ENCODE peak calls at places on chromosomes 2 and 18, in eight cellular contexts. D is right atrium auricular region, W is uterus, C is ascending aorta, E is lung, F is H9, I is HepG2, V is fibroblast of lung. M is an unnamed sample. For H3K4me1, the result is how much of the 10 kb centered on the place peaks cover.

GRCh38 chr18:74457743-74458465 is 796 bp upstream of the DIPK1C start:
- DNase-seq in D (no peak), W (no peak), C (peak), E (no peak), F (no peak), I (no peak), V (no peak), M (no peak)

GRCh38 chr2:113012436-113013335 is 7.4 kb downstream of the IL36A start:
- DNase-seq in D (no peak), W (no peak), C (no peak), E (no peak), F (no peak), I (no peak), V (peak), M (no peak)

GRCh38 chr2:136376211-136376610 is 258.3 kb upstream of the CXCR4 start:
- DNase-seq in D (no peak), W (no peak), C (peak), E (no peak), F (peak), I (no peak), V (no peak), M (no peak)

GRCh38 chr2:16317211-16317830 is 348.3 kb downstream of the CYRIA start:
- DNase-seq in D (no peak), W (no peak), C (no peak), E (no peak), F (no peak), I (no peak), V (no peak), M (no peak)

GRCh38 chr2:175002547-175003274 is 2.5 kb downstream of the CHN1 start:
- DNase-seq in D (no peak), W (no peak), C (no peak), E (no peak), F (no peak), I (no peak), V (peak), M (no peak)

GRCh38 chr2:154952346-154953010 is 254.0 kb downstream of the KCNJ3 start:
- DNase-seq in D (no peak), W (no peak), C (no peak), E (no peak), F (no peak), I (no peak), V (no peak), M (no peak)

GRCh38 chr18:13577091-13577697 is 149.2 kb downstream of the FAM210A start:
- DNase-seq in D (peak), W (no peak), C (no peak), E (no peak), F (no peak), I (no peak), V (peak), M (no peak)

GRCh38 chr2:144520718-144521487 is 984 bp upstream of the ZEB2 start:
- DNase-seq in D (no peak), W (no peak), C (no peak), E (no peak), F (no peak), I (no peak), V (peak), M (no peak)

GRCh38 chr18:54888933-54889332 is 60.7 kb downstream of the RAB27B start:
- DNase-seq in D (no peak), W (no peak), C (no peak), E (no peak), F (no peak), I (no peak), V (peak), M (no peak)

GRCh38 chr2:204260162-204260877 is 285.0 kb upstream of the PARD3B start:
- DNase-seq in D (peak), W (peak), C (peak), E (peak), F (peak), I (peak), V (peak), M (peak)

GRCh38 chr2:206457188-206457634 is 13.9 kb downstream of the ADAM23 start:
- DNase-seq in D (no peak), W (no peak), C (no peak), E (no peak), F (no peak), I (no peak), V (peak), M (no peak)

GRCh38 chr2:240247868-240248820 is 107.7 kb upstream of the OTOS start:
- DNase-seq in D (peak), W (peak), C (no peak), E (peak), F (peak), I (no peak), V (no peak), M (peak)

GRCh38 chr2:71898375-71898774 is 249.3 kb downstream of the CYP26B1 start:
- DNase-seq in D (peak), W (no peak), C (no peak), E (no peak), F (no peak), I (no peak), V (no peak), M (no peak)

GRCh38 chr18:3671181-3671580 is 221.2 kb downstream of the TGIF1 start:
- DNase-seq in D (no peak), W (no peak), C (no peak), E (no peak), F (no peak), I (no peak), V (no peak), M (no peak)

GRCh38 chr18:23137788-23138216 is 2.5 kb downstream of the CABLES1 start:
- DNase-seq in D (no peak), W (no peak), C (no peak), E (no peak), F (no peak), I (no peak), V (no peak), M (no peak)

GRCh38 chr2:188079176-188079575 is 212.5 kb upstream of the GULP1 start:
- DNase-seq in D (no peak), W (no peak), C (no peak), E (no peak), F (no peak), I (no peak), V (peak), M (no peak)

GRCh38 chr2:69621440-69621839 is 22.1 kb downstream of the AAK1 start:
- DNase-seq in D (no peak), W (no peak), C (no peak), E (no peak), F (no peak), I (no peak), V (no peak), M (no peak)

GRCh38 chr2:218026676-218027425 is 24.1 kb upstream of the TNS1 start:
- DNase-seq in D (peak), W (no peak), C (peak), E (no peak), F (peak), I (no peak), V (no peak), M (no peak)

GRCh38 chr2:8212239-8212638 is 469.6 kb upstream of the ID2 start:
- DNase-seq in D (no peak), W (no peak), C (no peak), E (no peak), F (no peak), I (no peak), V (no peak), M (no peak)

GRCh38 chr2:127852388-127852787 is 5.6 kb downstream of the POLR2D start:
- DNase-seq in D (no peak), W (no peak), C (no peak), E (no peak), F (no peak), I (no peak), V (no peak), M (no peak)

GRCh38 chr2:71926860-71927756 is 220.6 kb downstream of the CYP26B1 start:
- DNase-seq in D (no peak), W (no peak), C (peak), E (peak), F (peak), I (no peak), V (no peak), M (no peak)

GRCh38 chr2:191835539-191836350 is 11.1 kb downstream of the CAVIN2 start:
- DNase-seq in D (no peak), W (no peak), C (no peak), E (no peak), F (peak), I (no peak), V (peak), M (no peak)

GRCh38 chr18:11872479-11873136 is 21.4 kb downstream of the CHMP1B start:
- DNase-seq in D (no peak), W (no peak), C (peak), E (no peak), F (no peak), I (peak), V (no peak), M (no peak)

GRCh38 chr2:30040147-30040546 is 106.7 kb upstream of the YPEL5 start:
- DNase-seq in D (no peak), W (no peak), C (no peak), E (peak), F (no peak), I (no peak), V (no peak), M (no peak)

GRCh38 chr2:54724560-54725342 is 1.3 kb downstream of the EML6 start:
- DNase-seq in D (no peak), W (peak), C (peak), E (no peak), F (peak), I (no peak), V (peak), M (peak)

GRCh38 chr2:105933906-105934305 is 189.2 kb downstream of the NCK2 start:
- DNase-seq in D (no peak), W (no peak), C (no peak), E (no peak), F (no peak), I (no peak), V (no peak), M (no peak)

GRCh38 chr2:73176205-73176880 is 26.0 kb upstream of the NOTO start:
- DNase-seq in D (no peak), W (peak), C (no peak), E (no peak), F (peak), I (peak), V (no peak), M (peak)

GRCh38 chr2:101827246-101827645 is 129.7 kb downstream of the MAP4K4 start:
- DNase-seq in D (no peak), W (no peak), C (no peak), E (no peak), F (no peak), I (peak), V (peak), M (no peak)

GRCh38 chr2:45935791-45936622 is 284.5 kb downstream of the PRKCE start:
- DNase-seq in D (peak), W (peak), C (peak), E (peak), F (peak), I (peak), V (peak), M (peak)

GRCh38 chr18:49846718-49847470 is 33.6 kb upstream of the ACAA2 start:
- DNase-seq in D (peak), W (no peak), C (no peak), E (peak), F (no peak), I (no peak), V (no peak), M (no peak)

GRCh38 chr2:238929242-238930081 is 81.6 kb downstream of the TWIST2 start:
- DNase-seq in D (peak), W (peak), C (peak), E (no peak), F (peak), I (no peak), V (peak), M (peak)

GRCh38 chr18:8938817-8939216 is 163.7 kb upstream of the NDUFV2 start:
- DNase-seq in D (no peak), W (no peak), C (no peak), E (no peak), F (no peak), I (no peak), V (no peak), M (no peak)

GRCh38 chr18:47881752-47882455 is 48.6 kb downstream of the SMAD2 start:
- DNase-seq in D (no peak), W (no peak), C (no peak), E (no peak), F (no peak), I (peak), V (peak), M (no peak)

GRCh38 chr2:12649602-12650400 is 66.9 kb upstream of the TRIB2 start:
- DNase-seq in D (no peak), W (no peak), C (no peak), E (no peak), F (no peak), I (no peak), V (no peak), M (no peak)

GRCh38 chr2:111703759-111704158 is 180.2 kb downstream of the ANAPC1 start:
- DNase-seq in D (no peak), W (no peak), C (peak), E (no peak), F (no peak), I (no peak), V (no peak), M (no peak)

GRCh38 chr18:59909289-59910036 is 9.7 kb downstream of the PMAIP1 start:
- DNase-seq in D (no peak), W (no peak), C (no peak), E (no peak), F (no peak), I (no peak), V (peak), M (no peak)

GRCh38 chr2:132651115-132652099 is 18.6 kb downstream of the LYPD1 start:
- DNase-seq in D (no peak), W (no peak), C (no peak), E (no peak), F (peak), I (peak), V (peak), M (no peak)

DNA sequence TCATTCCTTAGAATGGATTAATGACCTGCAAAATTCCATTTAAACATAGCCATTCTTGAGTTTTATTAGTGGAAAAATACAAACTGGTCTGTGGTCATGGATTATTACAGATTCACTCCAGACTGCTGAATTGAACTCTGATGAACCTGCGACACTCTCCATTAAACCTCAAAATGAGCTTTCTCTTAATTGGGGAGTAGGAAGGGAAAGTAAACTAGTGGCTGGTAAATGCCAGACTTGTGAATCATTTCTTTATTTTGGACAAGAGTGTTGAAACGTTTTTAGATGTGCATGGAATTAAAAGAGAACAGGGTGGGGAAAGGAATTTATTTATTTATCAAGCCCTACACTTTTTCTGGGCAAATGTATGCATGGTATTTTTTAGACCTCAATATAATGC is 321.2 kb upstream of the FANCL start:
- DNase-seq in D (no peak), W (no peak), C (no peak), E (no peak), F (no peak), I (no peak), V (peak), M (no peak)
- H3K4me1 ChIP-seq in D (under half), W (under half), C (under half), E (under half), F (under half), I (under half), V (under half), M (under half)

GRCh38 chr2:237294509-237294908 is 119.5 kb downstream of the COL6A3 start:
- DNase-seq in D (no peak), W (no peak), C (no peak), E (no peak), F (no peak), I (no peak), V (no peak), M (no peak)
- H3K4me1 ChIP-seq in D (under half), W (under half), C (under half), E (under half), F (under half), I (under half), V (under half), M (under half)

GRCh38 chr2:25402477-25402876 is 60.8 kb upstream of the DNMT3A start:
- DNase-seq in D (no peak), W (no peak), C (no peak), E (no peak), F (no peak), I (no peak), V (no peak), M (no peak)
- H3K4me1 ChIP-seq in D (under half), W (under half), C (under half), E (under half), F (under half), I (under half), V (under half), M (under half)

GRCh38 chr2:37654932-37655331 is 16.5 kb downstream of the CDC42EP3 start:
- DNase-seq in D (no peak), W (no peak), C (no peak), E (no peak), F (peak), I (no peak), V (peak), M (no peak)
- H3K4me1 ChIP-seq in D (half or more), W (under half), C (under half), E (half or more), F (under half), I (under half), V (under half), M (under half)

GRCh38 chr2:120943403-120944034 is 207.9 kb downstream of the GLI2 start:
- DNase-seq in D (no peak), W (no peak), C (no peak), E (no peak), F (no peak), I (no peak), V (peak), M (no peak)
- H3K4me1 ChIP-seq in D (under half), W (under half), C (under half), E (under half), F (under half), I (under half), V (under half), M (under half)

M was measured in ovary.